ENCODE peak calls at places on chromosomes 2 and 18, in six cellular contexts. S, O, D, I, A and P are unnamed samples.

GRCh38 chr2:67982956-67983355 is 79.8 kb downstream of the C1D start:
- DNase-seq in S (no peak), O (no peak), D (no peak), I (no peak), A (no peak), P (no peak)

GRCh38 chr2:232405943-232406510 is 617 bp upstream of the ALPG start:
- DNase-seq in S (peak; percentile 20), O (no peak), D (no peak), I (no peak), A (no peak), P (no peak)

GRCh38 chr18:65091737-65092329 is 659.0 kb upstream of the CDH7 start:
- DNase-seq in S (no peak), O (no peak), D (peak; percentile 19), I (peak; percentile 9), A (no peak), P (peak; percentile 14)

GRCh38 chr2:84694088-84694622 is 177.9 kb downstream of the DNAH6 start:
- DNase-seq in S (no peak), O (no peak), D (peak; percentile 54), I (no peak), A (peak; percentile 7), P (no peak)

GRCh38 chr2:189217546-189217945 is 38.0 kb upstream of the COL5A2 start:
- DNase-seq in S (no peak), O (no peak), D (no peak), I (no peak), A (no peak), P (no peak)

GRCh38 chr18:33906046-33906445 is 318.7 kb downstream of the NOL4 start:
- DNase-seq in S (no peak), O (no peak), D (no peak), I (no peak), A (no peak), P (no peak)

GRCh38 chr2:54176577-54176976 is 61.2 kb downstream of the ACYP2 start:
- DNase-seq in S (no peak), O (no peak), D (peak; percentile 22), I (peak; percentile 14), A (no peak), P (peak; percentile 85)

GRCh38 chr2:127146071-127146725 is 39.2 kb upstream of the BIN1 start:
- DNase-seq in S (no peak), O (no peak), D (no peak), I (no peak), A (no peak), P (no peak)

GRCh38 chr2:2273421-2273820 is 57.7 kb downstream of the MYT1L start:
- DNase-seq in S (no peak), O (no peak), D (no peak), I (no peak), A (no peak), P (no peak)

GRCh38 chr2:200356794-200357472 is 50.4 kb downstream of the SPATS2L start:
- DNase-seq in S (no peak), O (no peak), D (no peak), I (no peak), A (no peak), P (no peak)

GRCh38 chr2:131641414-131642206 is 113.9 kb downstream of the CCDC74A start:
- DNase-seq in S (no peak), O (no peak), D (no peak), I (no peak), A (no peak), P (no peak)

GRCh38 chr2:47218066-47218581 is 63.0 kb upstream of the STPG4 start:
- DNase-seq in S (peak; percentile 61), O (no peak), D (peak; percentile 86), I (no peak), A (no peak), P (no peak)

GRCh38 chr2:206392118-206392517 is 51.2 kb upstream of the ADAM23 start:
- DNase-seq in S (no peak), O (no peak), D (no peak), I (peak; percentile 4), A (no peak), P (peak; percentile 62)

GRCh38 chr18:10057808-10058791 is 144.3 kb downstream of the VAPA start:
- DNase-seq in S (no peak), O (no peak), D (no peak), I (no peak), A (no peak), P (no peak)

GRCh38 chr2:171289938-171290480 is 129.3 kb upstream of the TLK1 start:
- DNase-seq in S (no peak), O (no peak), D (no peak), I (no peak), A (no peak), P (no peak)

GRCh38 chr2:50358586-50358985 is 673.3 kb downstream of the NRXN1 start:
- DNase-seq in S (no peak), O (no peak), D (no peak), I (no peak), A (no peak), P (no peak)

GRCh38 chr2:235051436-235052260 is 99.8 kb downstream of the SH3BP4 start:
- DNase-seq in S (no peak), O (no peak), D (peak; percentile 15), I (no peak), A (no peak), P (no peak)

GRCh38 chr2:102020596-102021170 is 28.9 kb downstream of the IL1R2 start:
- DNase-seq in S (peak; percentile 87), O (peak; percentile 77), D (peak; percentile 89), I (no peak), A (peak; percentile 87), P (peak; percentile 80)

GRCh38 chr18:49520661-49521145 is 33.7 kb upstream of the C18orf32 start:
- DNase-seq in S (no peak), O (no peak), D (no peak), I (peak; percentile 14), A (no peak), P (no peak)

GRCh38 chr18:36419913-36420531 is 122.5 kb downstream of the FHOD3 start:
- DNase-seq in S (no peak), O (no peak), D (no peak), I (no peak), A (no peak), P (peak; percentile 5)

GRCh38 chr18:45730832-45731545 is 7.0 kb downstream of the SLC14A1 start:
- DNase-seq in S (no peak), O (no peak), D (no peak), I (no peak), A (no peak), P (no peak)

GRCh38 chr2:206296128-206296527 is 21.7 kb downstream of the ZDBF2 start:
- DNase-seq in S (no peak), O (no peak), D (no peak), I (no peak), A (no peak), P (no peak)

GRCh38 chr2:236028066-236028465 is 140.1 kb downstream of the GBX2 start:
- DNase-seq in S (no peak), O (no peak), D (no peak), I (no peak), A (no peak), P (no peak)